ENCODE peak calls at places on chromosomes 16 and 17, in ten cellular contexts. D, G, Q, C, U, V, H, E, J and R are unnamed samples.

GRCh38 chr17:59764292-59764741 is 56.9 kb downstream of the VMP1 start:
- DNase-seq in D (no peak), G (no peak), Q (no peak), C (no peak), U (no peak), V (no peak), H (no peak), E (no peak), J (no peak), R (no peak)

GRCh38 chr16:3774156-3774767 is 56.9 kb upstream of the TRAP1 start:
- DNase-seq in D (peak; percentile 71), G (no peak), Q (peak; percentile 67), C (no peak), U (no peak), V (no peak), H (peak; percentile 51), E (no peak), J (no peak), R (no peak)

GRCh38 chr16:12323007-12323699 is 346.6 kb downstream of the SNX29 start:
- DNase-seq in D (no peak), G (no peak), Q (no peak), C (no peak), U (no peak), V (no peak), H (peak; percentile 19), E (no peak), J (no peak), R (no peak)

GRCh38 chr16:27928542-27928941 is 135.0 kb downstream of the GSG1L start:
- DNase-seq in D (no peak), G (no peak), Q (no peak), C (no peak), U (no peak), V (no peak), H (peak; percentile 22), E (no peak), J (no peak), R (no peak)

GRCh38 chr16:83143788-83144187 is 517.0 kb downstream of the CDH13 start:
- DNase-seq in D (no peak), G (no peak), Q (no peak), C (peak; percentile 31), U (no peak), V (no peak), H (no peak), E (no peak), J (no peak), R (no peak)

GRCh38 chr17:56810286-56810781 is 23.4 kb downstream of the C17orf67 start:
- DNase-seq in D (no peak), G (no peak), Q (no peak), C (no peak), U (no peak), V (no peak), H (peak; percentile 80), E (no peak), J (no peak), R (no peak)

GRCh38 chr16:52467753-52468152 is 79.2 kb downstream of the TOX3 start:
- DNase-seq in D (no peak), G (no peak), Q (no peak), C (no peak), U (no peak), V (no peak), H (no peak), E (no peak), J (no peak), R (no peak)

GRCh38 chr16:68426355-68426652 is 22.0 kb downstream of the SMPD3 start:
- DNase-seq in D (no peak), G (no peak), Q (no peak), C (no peak), U (no peak), V (no peak), H (no peak), E (no peak), J (no peak), R (no peak)

GRCh38 chr17:66302761-66303626 is 581 bp downstream of the PRKCA start:
- DNase-seq in D (peak; percentile 62), G (peak; percentile 77), Q (peak; percentile 75), C (peak; percentile 79), U (peak; percentile 14), V (peak; percentile 54), H (peak; percentile 22), E (peak; percentile 50), J (no peak), R (peak; percentile 45)

GRCh38 chr16:27550582-27550920 is 607 bp downstream of the KATNIP start:
- DNase-seq in D (no peak), G (no peak), Q (no peak), C (no peak), U (no peak), V (no peak), H (no peak), E (no peak), J (no peak), R (no peak)

GRCh38 chr17:48748728-48749566 is 20.4 kb upstream of the HOXB13 start:
- DNase-seq in D (no peak), G (no peak), Q (no peak), C (no peak), U (no peak), V (no peak), H (no peak), E (no peak), J (no peak), R (no peak)

GRCh38 chr16:73713301-73713700 is 583.3 kb upstream of the PSMD7 start:
- DNase-seq in D (peak; percentile 96), G (no peak), Q (no peak), C (no peak), U (no peak), V (peak; percentile 73), H (no peak), E (peak; percentile 80), J (no peak), R (no peak)

GRCh38 chr17:50501054-50501453 is 7.2 kb upstream of the MYCBPAP start:
- DNase-seq in D (no peak), G (no peak), Q (no peak), C (peak; percentile 70), U (no peak), V (no peak), H (peak; percentile 4), E (no peak), J (no peak), R (no peak)

GRCh38 chr16:85369741-85370528 is 243.2 kb upstream of the GSE1 start:
- DNase-seq in D (no peak), G (peak; percentile 78), Q (no peak), C (peak; percentile 82), U (peak; percentile 7), V (no peak), H (no peak), E (no peak), J (no peak), R (no peak)

GRCh38 chr17:3944485-3945388 is 19.5 kb downstream of the ATP2A3 start:
- DNase-seq in D (peak; percentile 11), G (no peak), Q (peak; percentile 88), C (peak; percentile 37), U (no peak), V (no peak), H (no peak), E (no peak), J (no peak), R (no peak)

GRCh38 chr16:57663436-57663835 is 4.7 kb upstream of the ADGRG3 start:
- DNase-seq in D (no peak), G (no peak), Q (no peak), C (no peak), U (no peak), V (peak; percentile 19), H (no peak), E (no peak), J (no peak), R (no peak)

GRCh38 chr17:43831633-43832032 is 1.3 kb downstream of the MPP3 start:
- DNase-seq in D (no peak), G (no peak), Q (no peak), C (no peak), U (no peak), V (no peak), H (no peak), E (no peak), J (no peak), R (no peak)

GRCh38 chr17:10754109-10754508 is 24.3 kb upstream of the TMEM220 start:
- DNase-seq in D (no peak), G (no peak), Q (no peak), C (peak; percentile 67), U (no peak), V (no peak), H (peak; percentile 4), E (no peak), J (no peak), R (no peak)

GRCh38 chr16:11290102-11290893 is 9.2 kb upstream of the PRM1 start:
- DNase-seq in D (no peak), G (no peak), Q (no peak), C (no peak), U (no peak), V (no peak), H (no peak), E (no peak), J (no peak), R (no peak)

GRCh38 chr16:13970708-13971422 is 50.9 kb downstream of the ERCC4 start:
- DNase-seq in D (no peak), G (no peak), Q (no peak), C (no peak), U (no peak), V (no peak), H (no peak), E (no peak), J (no peak), R (no peak)

GRCh38 chr16:5075637-5076036 is 4.0 kb downstream of the ALG1 start:
- DNase-seq in D (no peak), G (no peak), Q (no peak), C (no peak), U (no peak), V (no peak), H (no peak), E (no peak), J (no peak), R (no peak)